ENCODE peak calls at places on chromosomes 13 and 19, in eight cellular contexts. O is PC-3, R is thoracic aorta, H is epithelial cell of proximal tubule, T is cardiac fibroblast, W is tibial artery, D is OCI-LY7, K is mucosa of descending colon. G is an unnamed sample.

GRCh38 chr13:102678339-102679122 is 16.3 kb downstream of the METTL21C start:
- DNase-seq in H (no peak), T (no peak), W (no peak), D (no peak), K (no peak), O (no peak), R (no peak), G (no peak)

GRCh38 chr19:532578-533484 is 1.3 kb downstream of the CDC34 start:
- DNase-seq in D (peak), W (peak), O (peak), R (no peak), K (peak), H (no peak), T (peak), G (peak)

GRCh38 chr13:80312967-80313366 is 28.0 kb downstream of the SPRY2 start:
- DNase-seq in R (no peak), D (no peak), O (no peak), K (no peak), T (no peak), W (no peak), H (no peak), G (peak)

GRCh38 chr13:51326782-51327181 is 12.7 kb upstream of the SERPINE3 start:
- DNase-seq in W (no peak), R (no peak), D (no peak), K (no peak), O (no peak), T (no peak), H (no peak), G (no peak)

GRCh38 chr19:17536957-17537356 is 18.5 kb upstream of the COLGALT1 start:
- DNase-seq in W (no peak), K (no peak), H (no peak), T (no peak), R (no peak), D (no peak), O (no peak), G (no peak)

GRCh38 chr19:46967578-46968018 is 52.0 kb upstream of the NPAS1 start:
- DNase-seq in K (peak), T (no peak), H (peak), R (no peak), O (no peak), D (no peak), W (peak), G (no peak)

GRCh38 chr13:105334211-105334610 is 1201.3 kb downstream of the EFNB2 start:
- DNase-seq in K (no peak), H (no peak), D (no peak), R (no peak), O (no peak), T (peak), W (no peak), G (peak)

GRCh38 chr19:3160219-3160618 is 18.4 kb upstream of the S1PR4 start:
- DNase-seq in W (no peak), O (no peak), H (no peak), R (no peak), T (no peak), D (no peak), K (no peak), G (no peak)

GRCh38 chr13:29917573-29918091 is 67.2 kb upstream of the UBL3 start:
- DNase-seq in D (no peak), W (no peak), R (no peak), O (no peak), K (no peak), H (no peak), T (peak), G (no peak)

GRCh38 chr19:6677924-6678689 is 8.1 kb upstream of the TNFSF14 start:
- DNase-seq in R (no peak), D (no peak), T (peak), H (no peak), W (no peak), O (no peak), K (peak), G (no peak)

GRCh38 chr13:98677398-98677797 is 75.1 kb downstream of the SLC15A1 start:
- DNase-seq in H (no peak), O (no peak), W (no peak), T (no peak), R (no peak), D (no peak), K (no peak), G (peak)

GRCh38 chr19:1070931-1071791 is 4.2 kb downstream of the ARHGAP45 start:
- DNase-seq in T (no peak), O (no peak), W (no peak), D (no peak), K (peak), R (no peak), H (no peak), G (no peak)

GRCh38 chr13:75444016-75444415 is 38.0 kb downstream of the TBC1D4 start:
- DNase-seq in W (no peak), D (no peak), R (no peak), O (no peak), H (no peak), K (no peak), T (no peak), G (no peak)

GRCh38 chr13:32902898-32903297 is 113.3 kb upstream of the KL start:
- DNase-seq in W (peak), D (no peak), T (peak), R (peak), O (no peak), K (peak), H (no peak), G (no peak)

GRCh38 chr19:10887616-10888367 is 16.4 kb downstream of the CARM1 start:
- DNase-seq in K (no peak), W (no peak), H (no peak), T (no peak), O (no peak), D (peak), R (no peak), G (no peak)

GRCh38 chr13:114118086-114118762 is 14.2 kb downstream of the RASA3 start:
- DNase-seq in K (peak), O (no peak), D (no peak), H (no peak), R (no peak), T (no peak), W (peak), G (peak)

GRCh38 chr19:13718733-13719132 is 45.6 kb upstream of the MRI1 start:
- DNase-seq in O (peak), D (no peak), K (no peak), H (no peak), R (no peak), T (peak), W (no peak), G (peak)

GRCh38 chr13:21020581-21020980 is 40.8 kb downstream of the LATS2 start:
- DNase-seq in D (no peak), T (no peak), W (peak), R (no peak), H (no peak), O (no peak), K (no peak), G (no peak)

GRCh38 chr19:37977992-37978391 is 71.0 kb downstream of the SIPA1L3 start:
- DNase-seq in R (no peak), T (peak), W (no peak), D (peak), O (no peak), H (no peak), K (no peak), G (peak)

GRCh38 chr13:25111557-25111956 is 15.6 kb downstream of the PABPC3 start:
- DNase-seq in D (no peak), O (peak), R (no peak), T (no peak), H (peak), K (no peak), W (no peak), G (peak)

GRCh38 chr13:93286047-93286446 is 59.4 kb downstream of the GPC6 start:
- DNase-seq in D (no peak), W (no peak), K (no peak), R (no peak), O (no peak), T (no peak), H (no peak), G (no peak)

GRCh38 chr13:42574011-42574410 is at the start of gene TNFSF11:
- DNase-seq in W (no peak), D (no peak), O (no peak), T (peak), H (no peak), R (no peak), K (no peak), G (no peak)

GRCh38 chr19:36049080-36049698 is 4.9 kb downstream of the THAP8 start:
- DNase-seq in W (no peak), D (no peak), R (no peak), K (no peak), O (peak), H (no peak), T (peak), G (no peak)

GRCh38 chr13:74761794-74762193 is 627.6 kb upstream of the KLF12 start:
- DNase-seq in D (no peak), K (no peak), W (no peak), R (no peak), H (no peak), T (peak), O (no peak), G (peak)

GRCh38 chr13:20702530-20702929 is 969 bp upstream of the IL17D start:
- DNase-seq in K (no peak), R (no peak), H (no peak), W (no peak), O (no peak), D (peak), T (no peak), G (no peak)

GRCh38 chr19:7337380-7338194 is 11.2 kb upstream of the ARHGEF18 start:
- DNase-seq in W (peak), D (peak), K (peak), T (no peak), H (no peak), R (no peak), O (no peak), G (no peak)

GRCh38 chr13:73138276-73138950 is 79.6 kb downstream of the KLF5 start:
- DNase-seq in R (no peak), O (peak), D (no peak), W (no peak), T (peak), H (no peak), K (no peak), G (peak)

GRCh38 chr19:34067861-34068271 is 104.4 kb upstream of the LSM14A start:
- DNase-seq in O (peak), K (no peak), R (no peak), W (no peak), H (no peak), D (no peak), T (no peak), G (peak)

GRCh38 chr13:38763446-38764381 is 76.8 kb downstream of the FREM2 start:
- DNase-seq in R (no peak), H (no peak), W (no peak), K (no peak), O (peak), D (peak), T (peak), G (peak)

GRCh38 chr13:112260108-112261055 is 115.8 kb upstream of the SPACA7 start:
- DNase-seq in D (no peak), W (no peak), O (no peak), H (no peak), R (no peak), T (no peak), K (no peak), G (no peak)

GRCh38 chr13:20973886-20974285 is 71.3 kb upstream of the XPO4 start:
- DNase-seq in T (no peak), D (no peak), W (no peak), O (no peak), R (no peak), H (no peak), K (no peak), G (no peak)

GRCh38 chr19:31350033-31350692 is 927 bp upstream of the TSHZ3 start:
- DNase-seq in K (no peak), T (peak), D (no peak), O (no peak), R (no peak), H (no peak), W (peak), G (no peak)

GRCh38 chr19:31214086-31214485 is 135.2 kb downstream of the TSHZ3 start:
- DNase-seq in K (peak), H (peak), O (peak), W (peak), T (peak), D (no peak), R (peak), G (peak)

GRCh38 chr13:113862766-113863510 is 938 bp downstream of the GAS6 start:
- DNase-seq in O (no peak), W (no peak), D (no peak), K (no peak), T (peak), R (no peak), H (no peak), G (no peak)

GRCh38 chr19:33794578-33795369 is 1.9 kb upstream of the KCTD15 start:
- DNase-seq in D (no peak), K (no peak), T (peak), H (no peak), W (no peak), O (no peak), R (no peak), G (no peak)

GRCh38 chr13:75365724-75366173 is 116.2 kb downstream of the TBC1D4 start:
- DNase-seq in H (peak), K (no peak), R (no peak), D (peak), T (peak), W (no peak), O (peak), G (peak)

GRCh38 chr19:47781590-47782318 is 3.3 kb downstream of the SELENOW start:
- DNase-seq in K (no peak), O (no peak), H (no peak), W (peak), D (no peak), T (peak), R (no peak), G (no peak)

DNA sequence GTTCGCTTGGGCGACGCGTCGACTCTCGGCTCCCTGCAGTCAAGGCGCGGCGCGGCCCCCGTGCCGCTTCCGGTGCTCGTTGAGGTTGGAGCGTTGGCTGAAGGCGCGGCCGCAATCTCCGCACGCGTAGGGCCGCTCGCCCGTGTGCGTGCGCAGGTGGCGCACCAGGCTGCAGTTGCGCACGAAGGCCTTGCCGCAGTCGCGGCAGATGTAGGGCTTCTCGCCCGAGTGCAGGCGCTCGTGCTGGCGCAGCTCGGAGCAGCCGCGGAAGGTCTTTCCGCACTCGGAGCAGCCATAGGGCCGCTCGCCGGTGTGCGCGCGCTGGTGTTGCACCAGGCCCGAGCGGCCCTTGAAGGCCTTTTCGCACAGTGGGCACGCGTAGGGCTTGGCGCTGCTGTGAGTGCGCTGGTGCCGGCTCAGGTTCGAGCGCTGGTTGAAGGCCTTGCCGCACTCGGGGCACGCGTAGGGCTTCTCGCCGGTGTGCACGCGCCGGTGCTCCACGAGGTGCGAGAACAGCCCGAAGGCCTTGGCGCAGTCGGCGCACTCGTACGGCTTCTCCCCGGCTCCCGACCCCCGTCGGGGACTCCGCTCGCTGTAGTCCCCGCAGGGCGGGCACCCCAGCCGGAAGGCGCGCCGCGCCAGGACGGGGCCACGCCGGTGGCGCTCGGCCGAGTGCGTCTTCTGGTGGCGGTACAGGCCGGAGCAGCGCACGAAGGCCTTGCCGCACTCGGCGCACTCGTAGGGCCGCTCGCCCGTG is 5.3 kb upstream of the ZNF497 start:
- DNase-seq in O (no peak), H (no peak), K (no peak), T (no peak), R (no peak), W (no peak), D (no peak), G (no peak)
- H3K4me3 ChIP-seq in O (no peak), H (no peak), K (no peak), T (no peak), R (no peak), W (no peak), D (no peak), G (no peak)

GRCh38 chr13:43861863-43862262 is 17.7 kb downstream of the CCDC122 start:
- DNase-seq in D (no peak), R (no peak), O (no peak), W (no peak), K (no peak), T (no peak), H (no peak), G (no peak)
- H3K4me3 ChIP-seq in D (no peak), R (no peak), O (no peak), W (no peak), K (no peak), T (no peak), H (no peak), G (no peak)

GRCh38 chr19:40445637-40445944 is 1.5 kb upstream of the SERTAD3 start:
- DNase-seq in D (no peak), W (no peak), T (no peak), O (no peak), R (no peak), H (no peak), K (no peak), G (no peak)
- H3K4me3 ChIP-seq in D (no peak), W (no peak), T (no peak), O (no peak), R (no peak), H (no peak), K (no peak), G (no peak)

DNA sequence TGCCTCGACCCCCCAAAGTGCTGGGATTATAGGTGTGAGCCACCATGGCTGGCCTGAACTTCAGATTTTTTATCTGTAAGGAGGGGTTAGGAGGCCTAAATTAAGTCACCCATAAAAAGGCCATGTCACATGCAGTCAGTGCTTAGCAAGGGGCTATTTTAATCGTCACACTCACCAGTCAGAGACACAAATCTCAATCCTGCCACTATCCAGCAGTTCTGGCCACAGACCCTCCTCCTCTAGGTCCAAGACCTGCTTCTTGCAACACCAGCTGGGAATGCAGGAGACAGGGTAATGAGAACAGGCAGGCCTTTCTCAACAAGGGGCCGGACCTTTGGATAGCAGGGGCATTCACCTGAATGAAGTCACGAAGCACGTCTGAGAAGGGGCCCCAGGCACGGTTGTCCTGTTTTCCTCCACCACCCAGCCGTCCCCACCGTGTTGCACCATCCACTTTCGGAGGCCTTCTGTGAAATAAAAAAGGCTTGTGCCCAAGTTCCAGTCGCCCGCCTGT is 1.4 kb downstream of the FBXO27 start:
- DNase-seq in R (no peak), H (peak), T (no peak), W (no peak), K (no peak), D (no peak), O (no peak), G (no peak)
- H3K4me3 ChIP-seq in R (peak), H (peak), T (peak), W (peak), K (no peak), D (peak), O (peak), G (peak)

GRCh38 chr13:111206148-111206547 is 91.0 kb downstream of the ARHGEF7 start:
- DNase-seq in W (no peak), D (no peak), R (no peak), H (no peak), T (no peak), O (no peak), K (no peak), G (no peak)

GRCh38 chr13:111203742-111204386 is 88.8 kb downstream of the ARHGEF7 start:
- DNase-seq in O (no peak), H (no peak), T (no peak), K (no peak), R (no peak), D (peak), W (no peak), G (no peak)

GRCh38 chr13:111202149-111202548 is 87.0 kb downstream of the ARHGEF7 start:
- DNase-seq in W (no peak), T (peak), R (no peak), D (peak), H (no peak), O (no peak), K (no peak), G (no peak)

GRCh38 chr13:111202745-111203144 is 87.6 kb downstream of the ARHGEF7 start:
- DNase-seq in H (no peak), R (no peak), T (peak), K (no peak), W (no peak), D (peak), O (peak), G (peak)

DNA sequence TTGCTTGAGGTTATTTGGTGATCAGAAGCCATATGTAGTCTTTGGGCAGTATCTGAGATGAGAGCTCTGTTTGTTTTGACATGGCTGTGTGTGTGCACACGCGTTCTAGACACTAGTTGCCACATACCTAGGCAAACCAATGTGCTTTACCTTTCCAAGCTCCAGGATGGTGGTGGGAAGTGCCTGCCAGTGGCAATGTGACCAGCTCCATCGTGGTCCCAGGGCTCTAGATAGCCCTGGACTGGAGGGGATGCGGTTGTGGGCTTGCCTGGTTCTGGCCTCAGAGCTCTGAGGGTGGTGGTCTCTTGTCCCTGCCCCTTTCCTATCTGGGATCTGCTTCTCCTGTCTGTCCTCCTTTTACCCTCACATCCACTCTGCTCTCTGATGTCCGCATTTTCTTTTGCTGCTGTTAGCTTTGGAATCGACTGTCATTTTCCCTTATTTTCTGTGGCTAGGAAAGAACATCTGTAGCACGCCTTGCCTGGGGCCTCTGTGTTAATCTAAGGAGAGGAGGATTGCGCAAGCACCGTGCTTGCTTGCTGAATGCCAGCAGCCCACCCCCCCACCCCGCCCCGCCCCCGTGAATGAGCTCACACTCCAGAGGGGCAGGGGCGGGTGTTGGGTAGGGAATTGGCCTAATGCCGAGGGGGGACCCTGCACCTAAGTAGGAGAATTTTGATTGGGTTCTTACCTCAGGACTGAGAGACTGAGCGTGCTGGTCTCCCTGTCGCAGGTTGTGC is 89.5 kb downstream of the ARHGEF7 start:
- DNase-seq in H (no peak), T (peak), W (peak), O (no peak), R (peak), D (no peak), K (no peak), G (peak)
- H3K4me3 ChIP-seq in H (no peak), T (peak), W (peak), O (no peak), R (peak), D (peak), K (no peak), G (peak)